ENCODE peak calls at places on chromosomes 12 and 14, in ten cellular contexts. Q, V, X, U, L, S, M, N, T and H are unnamed samples.

GRCh38 chr12:30515351-30515750 is 180.3 kb downstream of the IPO8 start:
- DNase-seq in Q (no peak), V (no peak), X (no peak), U (no peak), L (peak), S (no peak), M (no peak), N (no peak), T (no peak), H (no peak)

GRCh38 chr12:103548622-103549601 is 38.2 kb upstream of the STAB2 start:
- DNase-seq in Q (no peak), V (peak), X (peak), U (peak), L (peak), S (peak), M (no peak), N (peak), T (peak), H (peak)

GRCh38 chr12:8890313-8891084 is 23.8 kb upstream of the PHC1 start:
- DNase-seq in Q (no peak), V (no peak), X (peak), U (no peak), L (peak), S (peak), M (no peak), N (peak), T (peak), H (no peak)

GRCh38 chr14:88128811-88129210 is 123.9 kb downstream of the GPR65 start:
- DNase-seq in Q (no peak), V (no peak), X (no peak), U (no peak), L (no peak), S (no peak), M (no peak), N (no peak), T (no peak), H (no peak)

GRCh38 chr14:79605863-79606262 is 605.4 kb downstream of the DIO2 start:
- DNase-seq in Q (no peak), V (no peak), X (peak), U (no peak), L (peak), S (no peak), M (no peak), N (no peak), T (no peak), H (no peak)

GRCh38 chr14:75123991-75124390 is 2.9 kb downstream of the NEK9 start:
- DNase-seq in Q (no peak), V (no peak), X (no peak), U (no peak), L (no peak), S (no peak), M (no peak), N (peak), T (no peak), H (no peak)

GRCh38 chr14:68232643-68233055 is 413.1 kb downstream of the RAD51B start:
- DNase-seq in Q (no peak), V (no peak), X (peak), U (peak), L (no peak), S (peak), M (no peak), N (peak), T (no peak), H (no peak)

GRCh38 chr12:123655420-123655819 is 15.5 kb upstream of the TCTN2 start:
- DNase-seq in Q (no peak), V (no peak), X (no peak), U (no peak), L (no peak), S (peak), M (no peak), N (no peak), T (no peak), H (no peak)

GRCh38 chr12:87157791-87158190 is 871.4 kb downstream of the C12orf50 start:
- DNase-seq in Q (no peak), V (no peak), X (no peak), U (peak), L (no peak), S (no peak), M (no peak), N (no peak), T (no peak), H (no peak)